ENCODE peak calls at places on chromosomes 4 and X, in seven cellular contexts. One of them, this sample, is unnamed.

GRCh38 chrX:152638443-152638904 is 779 bp downstream of the GABRQ start:
- DNase-seq in hypothalamus: no peak
- DNase-seq in erythroblast: no peak
- DNase-seq in activated CD4-positive, alpha-beta T cell treated with anti-CD3 and anti-CD28 coated beads, Interleukin-2, amount 50 U/mL, for 24 hours: no peak
- DNase-seq in HCT116: no peak
- DNase-seq in glutamatergic neuron: no peak
- DNase-seq in stimulated activated CD4-positive, alpha-beta T cell treated with anti-CD3 and anti-CD28 coated beads, Interleukin-1b, Interleukin-23, amount 100 ng/mL, for 4 hours: no peak
- DNase-seq in this sample: no peak

GRCh38 chr4:144644368-144645101 is 1.4 kb upstream of the HHIP start:
- DNase-seq in glutamatergic neuron: no peak
- DNase-seq in HCT116: no peak
- DNase-seq in erythroblast: no peak
- DNase-seq in stimulated activated CD4-positive, alpha-beta T cell treated with anti-CD3 and anti-CD28 coated beads, Interleukin-1b, Interleukin-23, amount 100 ng/mL, for 4 hours: no peak
- DNase-seq in activated CD4-positive, alpha-beta T cell treated with anti-CD3 and anti-CD28 coated beads, Interleukin-2, amount 50 U/mL, for 24 hours: no peak
- DNase-seq in hypothalamus: no peak
- DNase-seq in this sample: no peak

GRCh38 chr4:13524504-13525243 is 19.6 kb downstream of the NKX3-2 start:
- DNase-seq in hypothalamus: no peak
- DNase-seq in stimulated activated CD4-positive, alpha-beta T cell treated with anti-CD3 and anti-CD28 coated beads, Interleukin-1b, Interleukin-23, amount 100 ng/mL, for 4 hours: no peak
- DNase-seq in glutamatergic neuron: no peak
- DNase-seq in HCT116: no peak
- DNase-seq in activated CD4-positive, alpha-beta T cell treated with anti-CD3 and anti-CD28 coated beads, Interleukin-2, amount 50 U/mL, for 24 hours: no peak
- DNase-seq in erythroblast: no peak
- DNase-seq in this sample: no peak

GRCh38 chr4:185020293-185020808 is 2.1 kb downstream of the HELT start:
- DNase-seq in stimulated activated CD4-positive, alpha-beta T cell treated with anti-CD3 and anti-CD28 coated beads, Interleukin-1b, Interleukin-23, amount 100 ng/mL, for 4 hours: no peak
- DNase-seq in erythroblast: peak
- DNase-seq in activated CD4-positive, alpha-beta T cell treated with anti-CD3 and anti-CD28 coated beads, Interleukin-2, amount 50 U/mL, for 24 hours: no peak
- DNase-seq in glutamatergic neuron: peak
- DNase-seq in hypothalamus: no peak
- DNase-seq in HCT116: no peak
- DNase-seq in this sample: peak

GRCh38 chr4:153555730-153556440 is 89.7 kb downstream of the TMEM131L start:
- DNase-seq in stimulated activated CD4-positive, alpha-beta T cell treated with anti-CD3 and anti-CD28 coated beads, Interleukin-1b, Interleukin-23, amount 100 ng/mL, for 4 hours: no peak
- DNase-seq in activated CD4-positive, alpha-beta T cell treated with anti-CD3 and anti-CD28 coated beads, Interleukin-2, amount 50 U/mL, for 24 hours: no peak
- DNase-seq in HCT116: no peak
- DNase-seq in glutamatergic neuron: no peak
- DNase-seq in erythroblast: no peak
- DNase-seq in hypothalamus: no peak
- DNase-seq in this sample: no peak

GRCh38 chr4:105630670-105631655 is 77.5 kb downstream of the INTS12 start:
- DNase-seq in activated CD4-positive, alpha-beta T cell treated with anti-CD3 and anti-CD28 coated beads, Interleukin-2, amount 50 U/mL, for 24 hours: no peak
- DNase-seq in erythroblast: no peak
- DNase-seq in hypothalamus: no peak
- DNase-seq in HCT116: no peak
- DNase-seq in glutamatergic neuron: no peak
- DNase-seq in stimulated activated CD4-positive, alpha-beta T cell treated with anti-CD3 and anti-CD28 coated beads, Interleukin-1b, Interleukin-23, amount 100 ng/mL, for 4 hours: no peak
- DNase-seq in this sample: no peak

GRCh38 chrX:47264507-47265173 is 31.8 kb downstream of the USP11 start:
- DNase-seq in activated CD4-positive, alpha-beta T cell treated with anti-CD3 and anti-CD28 coated beads, Interleukin-2, amount 50 U/mL, for 24 hours: no peak
- DNase-seq in erythroblast: no peak
- DNase-seq in glutamatergic neuron: no peak
- DNase-seq in HCT116: no peak
- DNase-seq in stimulated activated CD4-positive, alpha-beta T cell treated with anti-CD3 and anti-CD28 coated beads, Interleukin-1b, Interleukin-23, amount 100 ng/mL, for 4 hours: no peak
- DNase-seq in hypothalamus: no peak
- DNase-seq in this sample: no peak

GRCh38 chr4:107625503-107625902 is 94.5 kb downstream of the PAPSS1 start:
- DNase-seq in HCT116: no peak
- DNase-seq in glutamatergic neuron: no peak
- DNase-seq in erythroblast: no peak
- DNase-seq in stimulated activated CD4-positive, alpha-beta T cell treated with anti-CD3 and anti-CD28 coated beads, Interleukin-1b, Interleukin-23, amount 100 ng/mL, for 4 hours: no peak
- DNase-seq in hypothalamus: no peak
- DNase-seq in activated CD4-positive, alpha-beta T cell treated with anti-CD3 and anti-CD28 coated beads, Interleukin-2, amount 50 U/mL, for 24 hours: no peak
- DNase-seq in this sample: no peak

GRCh38 chr4:92021203-92021602 is 282.6 kb upstream of the GRID2 start:
- DNase-seq in hypothalamus: no peak
- DNase-seq in stimulated activated CD4-positive, alpha-beta T cell treated with anti-CD3 and anti-CD28 coated beads, Interleukin-1b, Interleukin-23, amount 100 ng/mL, for 4 hours: no peak
- DNase-seq in glutamatergic neuron: no peak
- DNase-seq in activated CD4-positive, alpha-beta T cell treated with anti-CD3 and anti-CD28 coated beads, Interleukin-2, amount 50 U/mL, for 24 hours: no peak
- DNase-seq in HCT116: no peak
- DNase-seq in erythroblast: no peak
- DNase-seq in this sample: no peak